ENCODE peak calls at places on chromosomes 5 and 9, in nine cellular contexts. J, Z, M, Q, X, Y, T, R and H are unnamed samples.

GRCh38 chr5:79560774-79561524 is 47.0 kb upstream of the HOMER1 start:
- DNase-seq in J (peak; percentile 79), Z (no peak), M (no peak), Q (no peak), X (no peak), Y (no peak), T (no peak), R (no peak), H (no peak)

GRCh38 chr5:122077451-122078115 is 476 bp downstream of the LOX start:
- DNase-seq in J (no peak), Z (peak; percentile 58), M (peak; percentile 69), Q (peak; percentile 78), X (peak; percentile 77), Y (peak; percentile 15), T (no peak), R (peak; percentile 4), H (no peak)

GRCh38 chr5:38445374-38446028 is 110.9 kb downstream of the LIFR start:
- DNase-seq in J (no peak), Z (no peak), M (no peak), Q (no peak), X (no peak), Y (no peak), T (peak; percentile 45), R (no peak), H (no peak)

GRCh38 chr5:142946547-142947426 is 176.6 kb downstream of the ARHGAP26 start:
- DNase-seq in J (peak; percentile 54), Z (no peak), M (no peak), Q (no peak), X (no peak), Y (peak; percentile 84), T (no peak), R (no peak), H (no peak)

GRCh38 chr5:54743581-54743980 is 226.0 kb downstream of the SNX18 start:
- DNase-seq in J (no peak), Z (no peak), M (no peak), Q (no peak), X (no peak), Y (no peak), T (no peak), R (no peak), H (no peak)

GRCh38 chr5:145681686-145682085 is 153.5 kb downstream of the PRELID2 start:
- DNase-seq in J (peak; percentile 68), Z (peak; percentile 74), M (no peak), Q (no peak), X (no peak), Y (peak; percentile 66), T (no peak), R (peak; percentile 74), H (peak; percentile 67)

GRCh38 chr5:135571902-135572301 is 6.9 kb downstream of the CXCL14 start:
- DNase-seq in J (no peak), Z (no peak), M (no peak), Q (no peak), X (no peak), Y (no peak), T (no peak), R (no peak), H (no peak)

GRCh38 chr5:88745093-88745696 is 137.8 kb downstream of the MEF2C start:
- DNase-seq in J (no peak), Z (no peak), M (no peak), Q (no peak), X (no peak), Y (no peak), T (no peak), R (peak; percentile 13), H (no peak)

GRCh38 chr5:36373527-36374086 is 71.9 kb upstream of the RANBP3L start:
- DNase-seq in J (no peak), Z (no peak), M (peak; percentile 89), Q (no peak), X (peak; percentile 72), Y (peak; percentile 38), T (peak; percentile 63), R (peak; percentile 42), H (peak; percentile 72)

GRCh38 chr5:151319334-151319733 is 15.8 kb upstream of the SLC36A3 start:
- DNase-seq in J (peak; percentile 62), Z (peak; percentile 46), M (peak; percentile 73), Q (no peak), X (no peak), Y (no peak), T (peak; percentile 31), R (peak; percentile 31), H (no peak)

GRCh38 chr9:4423207-4423610 is 67.1 kb upstream of the SLC1A1 start:
- DNase-seq in J (no peak), Z (no peak), M (no peak), Q (no peak), X (no peak), Y (no peak), T (no peak), R (no peak), H (no peak)

GRCh38 chr9:4422495-4422894 is 67.8 kb upstream of the SLC1A1 start:
- DNase-seq in J (no peak), Z (no peak), M (no peak), Q (no peak), X (no peak), Y (no peak), T (no peak), R (no peak), H (no peak)

GRCh38 chr9:4424891-4425290 is 65.4 kb upstream of the SLC1A1 start:
- DNase-seq in J (no peak), Z (no peak), M (no peak), Q (no peak), X (no peak), Y (no peak), T (no peak), R (no peak), H (no peak)

GRCh38 chr9:4424038-4424437 is 66.2 kb upstream of the SLC1A1 start:
- DNase-seq in J (no peak), Z (no peak), M (no peak), Q (no peak), X (no peak), Y (no peak), T (no peak), R (no peak), H (no peak)

DNA sequence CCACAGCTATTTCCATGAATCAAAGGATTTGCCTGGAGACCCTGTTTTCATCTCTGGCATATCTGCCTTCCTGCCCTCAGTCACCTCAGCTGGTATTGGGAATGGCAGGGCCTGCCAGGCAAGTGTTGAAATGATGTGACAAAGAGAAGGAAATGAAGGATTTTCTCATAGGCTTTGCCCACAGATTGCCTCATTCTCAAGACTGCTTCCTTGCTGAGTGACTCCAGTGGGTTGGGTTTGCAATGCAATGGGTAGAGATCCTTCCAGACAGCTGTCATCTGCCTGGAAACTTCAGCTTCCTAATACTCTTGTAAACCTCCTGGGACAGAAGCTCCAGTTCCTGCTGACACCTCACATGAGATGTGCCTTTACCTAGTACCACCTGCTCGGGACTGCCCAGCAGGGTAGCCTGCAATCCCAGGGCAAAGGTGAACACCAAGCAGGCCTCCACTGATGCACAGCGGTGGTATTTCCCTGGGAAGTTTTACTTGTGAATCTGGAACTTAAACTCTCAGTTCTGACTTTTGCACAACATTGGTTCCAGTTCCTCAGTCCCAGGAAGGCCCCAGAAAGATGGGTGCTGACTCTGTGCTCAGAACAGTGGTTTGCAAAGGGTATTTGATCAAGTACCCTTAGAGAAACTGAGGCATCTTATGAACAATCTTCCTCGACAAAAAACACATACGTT is 64.8 kb upstream of the SLC1A1 start:
- DNase-seq in J (no peak), Z (no peak), M (no peak), Q (no peak), X (no peak), Y (no peak), T (no peak), R (peak; percentile 2), H (no peak)
- H3K27ac ChIP-seq in J (no peak overlapping the region), Z (no peak overlapping the region), M (no peak overlapping the region), Q (no peak overlapping the region), X (no peak overlapping the region), Y (no peak overlapping the region), T (no peak overlapping the region), R (no peak overlapping the region), H (no peak overlapping the region)

GRCh38 chr9:137694962-137695875 is 76.4 kb downstream of the EHMT1 start:
- DNase-seq in J (no peak), Z (peak; percentile 72), M (no peak), Q (no peak), X (no peak), Y (peak; percentile 74), T (peak; percentile 67), R (peak; percentile 61), H (peak; percentile 65)
- H3K27ac ChIP-seq in J (no peak overlapping the region), Z (no peak overlapping the region), M (no peak overlapping the region), Q (no peak overlapping the region), X (no peak overlapping the region), Y (no peak overlapping the region), T (no peak overlapping the region), R (no peak overlapping the region), H (no peak overlapping the region)

DNA sequence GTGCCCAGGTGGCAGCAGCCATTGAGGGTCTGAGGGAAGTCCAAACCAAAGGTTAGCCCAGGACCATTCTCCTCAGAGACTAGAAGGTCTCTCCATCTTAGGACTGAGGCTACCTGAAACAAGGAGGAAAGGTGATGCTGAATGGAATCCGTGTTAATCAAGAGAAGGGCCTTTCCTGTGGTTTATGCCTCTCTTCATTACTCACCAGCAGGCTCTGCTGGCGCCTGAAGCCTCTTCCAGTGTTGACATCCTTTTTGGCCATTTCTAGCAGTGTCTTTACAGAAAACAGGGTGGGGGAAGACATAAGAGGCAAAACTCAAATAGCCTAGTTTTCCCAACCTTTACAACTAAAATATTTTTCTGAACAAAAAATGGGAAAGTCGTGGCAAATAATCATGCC is 98.1 kb downstream of the ENC1 start:
- DNase-seq in J (no peak), Z (no peak), M (no peak), Q (no peak), X (no peak), Y (no peak), T (no peak), R (peak; percentile 10), H (no peak)
- H3K27ac ChIP-seq in J (no peak overlapping the region), Z (no peak overlapping the region), M (no peak overlapping the region), Q (no peak overlapping the region), X (no peak overlapping the region), Y (peak overlapping the region; percentile 87), T (no peak overlapping the region), R (peak overlapping the region; percentile 78), H (no peak overlapping the region)

GRCh38 chr9:130465383-130466096 is 20.8 kb downstream of the ASS1 start:
- DNase-seq in J (no peak), Z (no peak), M (no peak), Q (no peak), X (no peak), Y (no peak), T (no peak), R (no peak), H (no peak)
- H3K27ac ChIP-seq in J (no peak overlapping the region), Z (no peak overlapping the region), M (no peak overlapping the region), Q (no peak overlapping the region), X (no peak overlapping the region), Y (no peak overlapping the region), T (no peak overlapping the region), R (no peak overlapping the region), H (no peak overlapping the region)